ENCODE peak calls at places on chromosomes 7 and 10, in four cellular contexts. P, V, Q and C are unnamed samples.

GRCh38 chr10:69861251-69862240 is 59.8 kb downstream of the COL13A1 start:
- DNase-seq in Q (no peak), P (no peak), V (peak), C (peak)

GRCh38 chr7:19558527-19558926 is 150.3 kb downstream of the POLR1F start:
- DNase-seq in P (no peak), V (peak), Q (no peak), C (peak)

GRCh38 chr7:108190891-108191290 is 60.7 kb upstream of the LAMB4 start:
- DNase-seq in P (no peak), Q (no peak), V (no peak), C (no peak)

GRCh38 chr10:132986076-132986475 is 43.7 kb upstream of the CFAP46 start:
- DNase-seq in P (no peak), V (no peak), Q (no peak), C (no peak)

GRCh38 chr7:74043523-74043951 is 15.6 kb downstream of the ELN start:
- DNase-seq in Q (no peak), P (no peak), V (peak), C (peak)

GRCh38 chr7:129376076-129376777 is 58.0 kb upstream of the STRIP2 start:
- DNase-seq in V (peak), P (peak), Q (no peak), C (peak)

GRCh38 chr7:139767561-139767982 is 10.2 kb downstream of the HIPK2 start:
- DNase-seq in P (no peak), Q (no peak), V (no peak), C (no peak)

GRCh38 chr10:111139567-111139966 is 62.7 kb downstream of the ADRA2A start:
- DNase-seq in Q (no peak), V (no peak), P (no peak), C (no peak)

GRCh38 chr7:64775289-64775688 is 18.9 kb upstream of the ZNF138 start:
- DNase-seq in V (no peak), P (no peak), Q (no peak), C (no peak)

GRCh38 chr10:73892314-73893080 is 18.1 kb upstream of the CAMK2G start:
- DNase-seq in V (peak), P (peak), Q (no peak), C (peak)

GRCh38 chr7:95238252-95238938 is 85.9 kb downstream of the PON1 start:
- DNase-seq in P (no peak), Q (no peak), V (no peak), C (peak)
- H3K4me3 ChIP-seq in P (no peak), Q (no peak), V (no peak), C (peak)

GRCh38 chr10:11177926-11178453 is 160.3 kb downstream of the CELF2 start:
- DNase-seq in V (peak), Q (no peak), P (peak), C (no peak)
- TF ChIP-seq CTCF in V (no peak), Q (no peak), P (no peak), C (no peak)

GRCh38 chr7:130430841-130431713 is 9.7 kb downstream of the CEP41 start:
- DNase-seq in P (no peak), V (peak), Q (no peak), C (peak)
- H3K4me3 ChIP-seq in P (no peak), V (peak), Q (no peak), C (peak)

GRCh38 chr7:24987331-24987842 is 7.4 kb upstream of the OSBPL3 start:
- DNase-seq in V (no peak), P (no peak), Q (no peak), C (no peak)
- TF ChIP-seq CTCF in V (no peak), P (no peak), Q (no peak), C (no peak)